ENCODE peak calls at places on chromosomes 5 and 9, in six cellular contexts. L is IMR-90, E is H9, V is H1, Q is trophoblast cell, M is mesenchymal stem cell. K is an unnamed sample.
A peak's percentile ranks its signal among the peaks of the same experiment; 100 is the strongest.

GRCh38 chr5:143086851-143087637 is 316.4 kb downstream of the NR3C1 start:
- DNase-seq in L (peak; percentile 44), E (no peak), V (no peak), Q (peak; percentile 38), M (peak; percentile 57), K (no peak)

GRCh38 chr9:137107982-137108381 is 6.6 kb downstream of the DPP7 start:
- DNase-seq in L (no peak), E (no peak), V (no peak), Q (no peak), M (no peak), K (no peak)

GRCh38 chr9:12880406-12881016 is 105.7 kb downstream of the LURAP1L start:
- DNase-seq in L (peak; percentile 66), E (no peak), V (no peak), Q (no peak), M (peak; percentile 28), K (no peak)

GRCh38 chr9:127347831-127348699 is 48.9 kb upstream of the SLC2A8 start:
- DNase-seq in L (peak; percentile 75), E (no peak), V (no peak), Q (peak; percentile 35), M (peak; percentile 47), K (no peak)

GRCh38 chr9:13568851-13569618 is 289.5 kb upstream of the MPDZ start:
- DNase-seq in L (no peak), E (peak; percentile 33), V (no peak), Q (no peak), M (peak; percentile 29), K (no peak)

GRCh38 chr9:107922246-107922645 is 432.7 kb upstream of the KLF4 start:
- DNase-seq in L (no peak), E (no peak), V (no peak), Q (no peak), M (no peak), K (no peak)

GRCh38 chr5:174725991-174726601 is 1.7 kb downstream of the MSX2 start:
- DNase-seq in L (no peak), E (no peak), V (no peak), Q (no peak), M (no peak), K (no peak)

GRCh38 chr9:71984388-71985069 is 73.1 kb downstream of the C9orf85 start:
- DNase-seq in L (peak; percentile 77), E (peak; percentile 43), V (no peak), Q (peak; percentile 87), M (peak; percentile 14), K (no peak)

GRCh38 chr9:91882628-91883027 is 67.4 kb downstream of the ROR2 start:
- DNase-seq in L (no peak), E (no peak), V (no peak), Q (no peak), M (no peak), K (no peak)

GRCh38 chr9:86072393-86073016 is 26.9 kb downstream of the GOLM1 start:
- DNase-seq in L (peak; percentile 58), E (no peak), V (no peak), Q (no peak), M (no peak), K (no peak)

GRCh38 chr5:169637085-169637855 is at the start of gene DOCK2:
- DNase-seq in L (no peak), E (peak; percentile 50), V (no peak), Q (peak; percentile 20), M (no peak), K (no peak)

GRCh38 chr9:108586451-108586850 is 269.3 kb downstream of the ACTL7B start:
- DNase-seq in L (no peak), E (no peak), V (no peak), Q (peak; percentile 92), M (no peak), K (no peak)

GRCh38 chr9:76377791-76378190 is 16.4 kb downstream of the RFK start:
- DNase-seq in L (no peak), E (no peak), V (no peak), Q (no peak), M (no peak), K (no peak)

GRCh38 chr5:171316258-171317121 is 7.4 kb downstream of the TLX3 start:
- DNase-seq in L (peak; percentile 20), E (peak; percentile 60), V (no peak), Q (no peak), M (peak; percentile 31), K (no peak)

GRCh38 chr5:112682621-112683061 is 55.0 kb upstream of the APC start:
- DNase-seq in L (peak; percentile 25), E (no peak), V (no peak), Q (peak; percentile 84), M (peak; percentile 88), K (no peak)

GRCh38 chr5:178502401-178503100 is 87.6 kb downstream of the COL23A1 start:
- DNase-seq in L (no peak), E (no peak), V (no peak), Q (no peak), M (peak; percentile 83), K (no peak)

GRCh38 chr9:107480386-107480789 is 9.2 kb downstream of the KLF4 start:
- DNase-seq in L (peak; percentile 73), E (no peak), V (no peak), Q (peak; percentile 69), M (peak; percentile 85), K (no peak)

GRCh38 chr5:113337515-113338140 is 97.2 kb downstream of the TSSK1B start:
- DNase-seq in L (peak; percentile 67), E (no peak), V (no peak), Q (no peak), M (no peak), K (no peak)

GRCh38 chr5:157912621-157913325 is 53.8 kb upstream of the CLINT1 start:
- DNase-seq in L (no peak), E (no peak), V (no peak), Q (peak; percentile 58), M (no peak), K (no peak)

GRCh38 chr5:40406426-40407211 is 273.1 kb upstream of the PTGER4 start:
- DNase-seq in L (no peak), E (no peak), V (no peak), Q (no peak), M (peak; percentile 40), K (no peak)

GRCh38 chr5:155381654-155382053 is 368.1 kb downstream of the KIF4B start:
- DNase-seq in L (no peak), E (no peak), V (no peak), Q (no peak), M (no peak), K (no peak)

GRCh38 chr9:137524597-137525317 is 25.4 kb downstream of the PNPLA7 start:
- DNase-seq in L (no peak), E (no peak), V (no peak), Q (no peak), M (no peak), K (no peak)

GRCh38 chr9:86955003-86955402 is 7.7 kb upstream of the GAS1 start:
- DNase-seq in L (no peak), E (no peak), V (no peak), Q (no peak), M (no peak), K (no peak)

GRCh38 chr9:121191235-121191634 is 10.4 kb downstream of the RAB14 start:
- DNase-seq in L (no peak), E (no peak), V (no peak), Q (no peak), M (no peak), K (no peak)

GRCh38 chr5:159112436-159112835 is 12.7 kb upstream of the EBF1 start:
- DNase-seq in L (no peak), E (no peak), V (no peak), Q (no peak), M (no peak), K (no peak)

GRCh38 chr5:80865547-80865946 is 94.6 kb upstream of the RASGRF2 start:
- DNase-seq in L (peak; percentile 13), E (no peak), V (no peak), Q (no peak), M (no peak), K (no peak)

GRCh38 chr5:60285910-60286309 is 392.4 kb upstream of the PDE4D start:
- DNase-seq in L (no peak), E (no peak), V (no peak), Q (no peak), M (no peak), K (no peak)
- H4K91ac ChIP-seq in L (no peak overlapping the region), E (no peak overlapping the region), V (no peak overlapping the region), Q (no peak overlapping the region), M (no peak overlapping the region), K (no peak overlapping the region)

GRCh38 chr5:140266471-140267200 is 36.3 kb downstream of the PFDN1 start:
- DNase-seq in L (no peak), E (no peak), V (no peak), Q (no peak), M (no peak), K (no peak)
- H4K91ac ChIP-seq in L (no peak overlapping the region), E (no peak overlapping the region), V (no peak overlapping the region), Q (no peak overlapping the region), M (no peak overlapping the region), K (no peak overlapping the region)

GRCh38 chr9:94082553-94082952 is 1.7 kb upstream of the PTPDC1 start:
- DNase-seq in L (no peak), E (no peak), V (no peak), Q (no peak), M (no peak), K (no peak)
- H4K91ac ChIP-seq in L (no peak overlapping the region), E (no peak overlapping the region), V (no peak overlapping the region), Q (no peak overlapping the region), M (no peak overlapping the region), K (no peak overlapping the region)

GRCh38 chr9:94611638-94612068 is 18.0 kb upstream of the FBP2 start:
- DNase-seq in L (no peak), E (no peak), V (no peak), Q (no peak), M (no peak), K (no peak)
- H4K91ac ChIP-seq in L (no peak overlapping the region), E (no peak overlapping the region), V (no peak overlapping the region), Q (no peak overlapping the region), M (no peak overlapping the region), K (no peak overlapping the region)

DNA sequence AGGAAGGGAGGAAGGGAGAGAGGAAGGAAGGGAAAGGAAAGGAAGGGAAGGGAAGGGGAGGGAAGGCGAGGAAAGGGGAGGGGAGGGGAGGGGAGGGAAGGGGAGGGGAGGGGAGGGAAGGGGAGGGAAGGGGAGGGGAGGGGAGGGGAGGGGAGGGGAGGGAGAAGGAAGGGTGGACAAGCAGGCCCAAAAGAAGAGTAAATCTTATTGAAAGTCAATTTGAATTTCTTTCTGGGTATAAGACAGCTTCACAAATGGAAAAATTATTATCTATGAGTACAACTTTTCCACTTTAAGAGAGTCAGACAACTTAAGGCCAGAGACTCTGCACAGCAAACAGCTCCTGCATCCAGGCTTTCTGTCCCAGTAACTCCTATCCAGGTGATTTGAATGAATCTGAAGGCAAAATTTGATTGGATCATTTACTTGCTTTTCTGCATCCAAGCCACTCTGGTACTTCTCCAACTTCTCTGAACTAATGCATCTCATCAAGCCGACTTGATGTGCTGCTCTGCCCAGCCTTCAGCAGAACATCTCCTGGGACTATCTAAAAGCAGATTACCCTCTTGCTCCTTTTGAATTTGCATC is 363.4 kb upstream of the KIF2A start:
- DNase-seq in L (no peak), E (no peak), V (no peak), Q (no peak), M (no peak), K (no peak)
- H4K91ac ChIP-seq in L (no peak overlapping the region), E (no peak overlapping the region), V (no peak overlapping the region), Q (no peak overlapping the region), M (no peak overlapping the region), K (no peak overlapping the region)

GRCh38 chr9:3847377-3847776 is 321.6 kb upstream of the RFX3 start:
- DNase-seq in L (no peak), E (no peak), V (no peak), Q (no peak), M (no peak), K (no peak)
- H4K91ac ChIP-seq in L (no peak overlapping the region), E (no peak overlapping the region), V (no peak overlapping the region), Q (no peak overlapping the region), M (no peak overlapping the region), K (no peak overlapping the region)

K was measured in neuronal stem cell.